ENCODE peak calls at places on chromosomes 1 and 21, in five cellular contexts. One of them, this sample, is unnamed.
A peak's percentile ranks its signal among the peaks of the same experiment; 100 is the strongest.

GRCh38 chr21:29196021-29196663 is 65.7 kb downstream of the MAP3K7CL start:
- DNase-seq in cardiac fibroblast: peak; percentile 93
- DNase-seq in brain microvascular endothelial cell: peak; percentile 95
- DNase-seq in right lobe of liver: no peak
- DNase-seq in OCI-LY7: peak; percentile 55
- DNase-seq in this sample: peak; percentile 92

GRCh38 chr1:246897302-246897701 is 34.4 kb downstream of the AHCTF1 start:
- DNase-seq in cardiac fibroblast: no peak
- DNase-seq in brain microvascular endothelial cell: no peak
- DNase-seq in right lobe of liver: no peak
- DNase-seq in OCI-LY7: no peak
- DNase-seq in this sample: no peak

GRCh38 chr1:63653971-63654370 is 60.8 kb downstream of the PGM1 start:
- DNase-seq in cardiac fibroblast: no peak
- DNase-seq in brain microvascular endothelial cell: no peak
- DNase-seq in right lobe of liver: no peak
- DNase-seq in OCI-LY7: no peak
- DNase-seq in this sample: no peak

GRCh38 chr1:199685369-199685768 is 342.1 kb upstream of the NR5A2 start:
- DNase-seq in cardiac fibroblast: peak; percentile 59
- DNase-seq in brain microvascular endothelial cell: peak; percentile 31
- DNase-seq in right lobe of liver: no peak
- DNase-seq in OCI-LY7: no peak
- DNase-seq in this sample: peak; percentile 27

GRCh38 chr1:35369922-35370671 is 101.6 kb downstream of the ZMYM4 start:
- DNase-seq in cardiac fibroblast: peak; percentile 88
- DNase-seq in brain microvascular endothelial cell: peak; percentile 68
- DNase-seq in right lobe of liver: no peak
- DNase-seq in OCI-LY7: peak; percentile 20
- DNase-seq in this sample: no peak

GRCh38 chr1:20439282-20439681 is 46.7 kb downstream of the CAMK2N1 start:
- DNase-seq in cardiac fibroblast: peak; percentile 55
- DNase-seq in brain microvascular endothelial cell: peak; percentile 30
- DNase-seq in right lobe of liver: no peak
- DNase-seq in OCI-LY7: no peak
- DNase-seq in this sample: no peak

GRCh38 chr1:85584923-85585322 is 4.4 kb downstream of the CCN1 start:
- DNase-seq in cardiac fibroblast: peak; percentile 80
- DNase-seq in brain microvascular endothelial cell: no peak
- DNase-seq in right lobe of liver: no peak
- DNase-seq in OCI-LY7: no peak
- DNase-seq in this sample: no peak

GRCh38 chr1:152179566-152179965 is 20.5 kb upstream of the RPTN start:
- DNase-seq in cardiac fibroblast: peak; percentile 5
- DNase-seq in brain microvascular endothelial cell: no peak
- DNase-seq in right lobe of liver: no peak
- DNase-seq in OCI-LY7: no peak
- DNase-seq in this sample: no peak

GRCh38 chr21:18023099-18023498 is 203.9 kb upstream of the C21orf91 start:
- DNase-seq in cardiac fibroblast: no peak
- DNase-seq in brain microvascular endothelial cell: no peak
- DNase-seq in right lobe of liver: no peak
- DNase-seq in OCI-LY7: no peak
- DNase-seq in this sample: no peak

GRCh38 chr1:19613075-19613748 is 30.9 kb upstream of the NBL1 start:
- DNase-seq in cardiac fibroblast: no peak
- DNase-seq in brain microvascular endothelial cell: no peak
- DNase-seq in right lobe of liver: no peak
- DNase-seq in OCI-LY7: no peak
- DNase-seq in this sample: no peak

GRCh38 chr21:35252831-35253230 is 203.7 kb upstream of the RUNX1 start:
- DNase-seq in cardiac fibroblast: no peak
- DNase-seq in brain microvascular endothelial cell: no peak
- DNase-seq in right lobe of liver: no peak
- DNase-seq in OCI-LY7: no peak
- DNase-seq in this sample: no peak

GRCh38 chr21:16633851-16634521 is 878.9 kb upstream of the CXADR start:
- DNase-seq in cardiac fibroblast: peak; percentile 81
- DNase-seq in brain microvascular endothelial cell: no peak
- DNase-seq in right lobe of liver: no peak
- DNase-seq in OCI-LY7: no peak
- DNase-seq in this sample: no peak

GRCh38 chr21:15978158-15978805 is 248.5 kb downstream of the USP25 start:
- DNase-seq in cardiac fibroblast: peak; percentile 16
- DNase-seq in brain microvascular endothelial cell: no peak
- DNase-seq in right lobe of liver: no peak
- DNase-seq in OCI-LY7: no peak
- DNase-seq in this sample: no peak

GRCh38 chr1:9651565-9652378 is at the start of gene PIK3CD:
- DNase-seq in cardiac fibroblast: peak; percentile 27
- DNase-seq in brain microvascular endothelial cell: peak; percentile 8
- DNase-seq in right lobe of liver: peak; percentile 60
- DNase-seq in OCI-LY7: peak; percentile 64
- DNase-seq in this sample: no peak

GRCh38 chr1:162617513-162617912 is 14.8 kb upstream of the DDR2 start:
- DNase-seq in cardiac fibroblast: no peak
- DNase-seq in brain microvascular endothelial cell: no peak
- DNase-seq in right lobe of liver: no peak
- DNase-seq in OCI-LY7: no peak
- DNase-seq in this sample: no peak

GRCh38 chr21:17513214-17514123 is 626 bp downstream of the CXADR start:
- DNase-seq in cardiac fibroblast: peak; percentile 36
- DNase-seq in brain microvascular endothelial cell: peak; percentile 20
- DNase-seq in right lobe of liver: peak; percentile 67
- DNase-seq in OCI-LY7: peak; percentile 57
- DNase-seq in this sample: no peak

GRCh38 chr1:201882665-201883132 is 6.0 kb upstream of the SHISA4 start:
- DNase-seq in cardiac fibroblast: no peak
- DNase-seq in brain microvascular endothelial cell: peak; percentile 60
- DNase-seq in right lobe of liver: no peak
- DNase-seq in OCI-LY7: peak; percentile 35
- DNase-seq in this sample: no peak

GRCh38 chr21:46437511-46437910 is 21.2 kb upstream of the DIP2A start:
- DNase-seq in cardiac fibroblast: no peak
- DNase-seq in brain microvascular endothelial cell: no peak
- DNase-seq in right lobe of liver: no peak
- DNase-seq in OCI-LY7: no peak
- DNase-seq in this sample: no peak

GRCh38 chr1:78370356-78370755 is 120.4 kb upstream of the PTGFR start:
- DNase-seq in cardiac fibroblast: peak; percentile 51
- DNase-seq in brain microvascular endothelial cell: peak; percentile 58
- DNase-seq in right lobe of liver: no peak
- DNase-seq in OCI-LY7: no peak
- DNase-seq in this sample: peak; percentile 26

GRCh38 chr1:42981871-42982270 is 23.2 kb upstream of the SLC2A1 start:
- DNase-seq in cardiac fibroblast: no peak
- DNase-seq in brain microvascular endothelial cell: peak; percentile 56
- DNase-seq in right lobe of liver: no peak
- DNase-seq in OCI-LY7: no peak
- DNase-seq in this sample: no peak

GRCh38 chr1:56535949-56536348 is 43.4 kb downstream of the PLPP3 start:
- DNase-seq in cardiac fibroblast: no peak
- DNase-seq in brain microvascular endothelial cell: no peak
- DNase-seq in right lobe of liver: no peak
- DNase-seq in OCI-LY7: no peak
- DNase-seq in this sample: no peak

GRCh38 chr1:186152227-186152944 is 222.7 kb downstream of the TPR start:
- DNase-seq in cardiac fibroblast: peak; percentile 62
- DNase-seq in brain microvascular endothelial cell: peak; percentile 83
- DNase-seq in right lobe of liver: no peak
- DNase-seq in OCI-LY7: no peak
- DNase-seq in this sample: no peak

GRCh38 chr1:214143015-214143775 is 137.8 kb upstream of the SMYD2 start:
- DNase-seq in cardiac fibroblast: no peak
- DNase-seq in brain microvascular endothelial cell: no peak
- DNase-seq in right lobe of liver: no peak
- DNase-seq in OCI-LY7: no peak
- DNase-seq in this sample: no peak

GRCh38 chr1:230268371-230269170 is 157.6 kb downstream of the PGBD5 start:
- DNase-seq in cardiac fibroblast: peak; percentile 87
- DNase-seq in brain microvascular endothelial cell: peak; percentile 59
- DNase-seq in right lobe of liver: no peak
- DNase-seq in OCI-LY7: no peak
- DNase-seq in this sample: no peak

GRCh38 chr21:28893687-28894086 is 99.0 kb downstream of the LTN1 start:
- DNase-seq in cardiac fibroblast: no peak
- DNase-seq in brain microvascular endothelial cell: no peak
- DNase-seq in right lobe of liver: no peak
- DNase-seq in OCI-LY7: no peak
- DNase-seq in this sample: no peak

GRCh38 chr1:203152158-203153034 is 23.2 kb downstream of the MYBPH start:
- DNase-seq in cardiac fibroblast: peak; percentile 35
- DNase-seq in brain microvascular endothelial cell: no peak
- DNase-seq in right lobe of liver: no peak
- DNase-seq in OCI-LY7: no peak
- DNase-seq in this sample: peak; percentile 86

GRCh38 chr1:70685300-70686286 is 274.5 kb downstream of the CTH start:
- DNase-seq in cardiac fibroblast: peak; percentile 75
- DNase-seq in brain microvascular endothelial cell: peak; percentile 39
- DNase-seq in right lobe of liver: peak; percentile 53
- DNase-seq in OCI-LY7: peak; percentile 59
- DNase-seq in this sample: peak; percentile 39

GRCh38 chr1:199811163-199811562 is 216.3 kb upstream of the NR5A2 start:
- DNase-seq in cardiac fibroblast: no peak
- DNase-seq in brain microvascular endothelial cell: no peak
- DNase-seq in right lobe of liver: no peak
- DNase-seq in OCI-LY7: no peak
- DNase-seq in this sample: no peak

GRCh38 chr1:234926574-234927311 is 201.9 kb downstream of the TOMM20 start:
- DNase-seq in cardiac fibroblast: no peak
- DNase-seq in brain microvascular endothelial cell: no peak
- DNase-seq in right lobe of liver: no peak
- DNase-seq in OCI-LY7: peak; percentile 64
- DNase-seq in this sample: no peak

GRCh38 chr1:147534386-147534785 is 6.9 kb upstream of the BCL9 start:
- DNase-seq in cardiac fibroblast: no peak
- DNase-seq in brain microvascular endothelial cell: no peak
- DNase-seq in right lobe of liver: no peak
- DNase-seq in OCI-LY7: peak; percentile 10
- DNase-seq in this sample: no peak

GRCh38 chr1:78340006-78340405 is 150.8 kb upstream of the PTGFR start:
- DNase-seq in cardiac fibroblast: peak; percentile 59
- DNase-seq in brain microvascular endothelial cell: peak; percentile 71
- DNase-seq in right lobe of liver: no peak
- DNase-seq in OCI-LY7: no peak
- DNase-seq in this sample: peak; percentile 22

GRCh38 chr1:235008239-235008638 is 120.4 kb downstream of the TOMM20 start:
- DNase-seq in cardiac fibroblast: peak; percentile 27
- DNase-seq in brain microvascular endothelial cell: no peak
- DNase-seq in right lobe of liver: no peak
- DNase-seq in OCI-LY7: no peak
- DNase-seq in this sample: no peak

GRCh38 chr1:16047791-16048475 is 4.4 kb downstream of the CLCNKB start:
- DNase-seq in cardiac fibroblast: no peak
- DNase-seq in brain microvascular endothelial cell: no peak
- DNase-seq in right lobe of liver: no peak
- DNase-seq in OCI-LY7: no peak
- DNase-seq in this sample: no peak
- H3K4me3 ChIP-seq in cardiac fibroblast: no peak overlapping the region
- H3K4me3 ChIP-seq in brain microvascular endothelial cell: no peak overlapping the region
- H3K4me3 ChIP-seq in right lobe of liver: no peak overlapping the region
- H3K4me3 ChIP-seq in OCI-LY7: no peak overlapping the region
- H3K4me3 ChIP-seq in this sample: no peak overlapping the region

GRCh38 chr1:169117014-169117413 is 10.5 kb downstream of the ATP1B1 start:
- DNase-seq in cardiac fibroblast: no peak
- DNase-seq in brain microvascular endothelial cell: no peak
- DNase-seq in right lobe of liver: no peak
- DNase-seq in OCI-LY7: no peak
- DNase-seq in this sample: no peak
- H3K4me3 ChIP-seq in cardiac fibroblast: no peak overlapping the region
- H3K4me3 ChIP-seq in brain microvascular endothelial cell: no peak overlapping the region
- H3K4me3 ChIP-seq in right lobe of liver: no peak overlapping the region
- H3K4me3 ChIP-seq in OCI-LY7: no peak overlapping the region
- H3K4me3 ChIP-seq in this sample: no peak overlapping the region

DNA sequence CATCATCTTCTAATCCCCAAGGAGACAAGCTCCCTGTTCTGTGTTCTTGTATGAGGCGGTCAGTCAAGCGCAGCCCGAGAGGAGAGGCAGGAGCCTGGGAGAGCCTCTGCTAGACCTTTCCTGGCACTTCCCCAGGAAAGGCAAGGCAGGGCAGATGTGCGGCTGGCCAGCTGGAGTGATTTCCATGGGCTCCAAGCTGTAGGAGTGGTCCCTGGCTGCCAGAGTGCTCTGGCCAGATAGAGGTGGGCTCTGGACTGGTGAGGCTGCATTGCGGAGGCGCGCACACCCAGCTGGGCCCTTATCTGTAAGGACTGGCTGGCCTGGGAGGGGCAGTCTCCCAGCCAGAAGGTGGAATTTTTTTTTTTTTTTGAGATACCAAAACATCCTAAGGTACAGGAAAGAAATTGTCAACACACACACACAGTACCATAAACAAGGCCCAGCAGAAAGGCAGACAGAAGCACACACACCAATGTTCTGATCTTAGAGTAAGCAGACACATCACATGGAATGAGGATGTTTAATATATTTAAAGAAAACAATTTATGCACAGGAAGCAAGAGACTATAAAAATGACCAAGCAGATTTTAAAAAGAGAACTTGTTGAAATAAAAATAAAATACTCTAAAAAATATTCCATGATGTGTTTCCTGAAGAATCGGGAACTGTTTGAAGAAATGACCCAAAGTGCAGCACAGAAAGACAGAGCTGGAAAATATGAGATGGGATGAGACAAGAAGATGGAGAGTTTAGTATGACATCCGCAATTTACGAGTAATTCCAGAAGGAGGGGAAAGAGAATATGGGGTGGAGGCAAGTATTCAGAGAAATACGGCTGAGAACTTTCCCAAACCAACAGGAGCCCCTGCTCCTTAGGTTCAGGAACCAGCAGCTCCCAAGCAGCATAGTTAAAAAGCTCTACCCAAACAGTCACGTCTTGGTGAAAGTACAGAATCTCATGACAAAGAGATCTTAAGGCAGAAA is 13.4 kb downstream of the IBA57 start:
- DNase-seq in cardiac fibroblast: no peak
- DNase-seq in brain microvascular endothelial cell: no peak
- DNase-seq in right lobe of liver: no peak
- DNase-seq in OCI-LY7: no peak
- DNase-seq in this sample: no peak
- H3K4me3 ChIP-seq in cardiac fibroblast: no peak overlapping the region
- H3K4me3 ChIP-seq in brain microvascular endothelial cell: no peak overlapping the region
- H3K4me3 ChIP-seq in right lobe of liver: no peak overlapping the region
- H3K4me3 ChIP-seq in OCI-LY7: no peak overlapping the region
- H3K4me3 ChIP-seq in this sample: no peak overlapping the region

GRCh38 chr1:165352109-165352441 is 4.4 kb downstream of the LMX1A start:
- DNase-seq in cardiac fibroblast: no peak
- DNase-seq in brain microvascular endothelial cell: no peak
- DNase-seq in right lobe of liver: no peak
- DNase-seq in OCI-LY7: no peak
- DNase-seq in this sample: no peak

GRCh38 chr1:165354739-165355138 is 1.8 kb downstream of the LMX1A start:
- DNase-seq in cardiac fibroblast: no peak
- DNase-seq in brain microvascular endothelial cell: no peak
- DNase-seq in right lobe of liver: no peak
- DNase-seq in OCI-LY7: no peak
- DNase-seq in this sample: no peak

GRCh38 chr1:165355221-165355976 is 1.1 kb downstream of the LMX1A start:
- DNase-seq in cardiac fibroblast: no peak
- DNase-seq in brain microvascular endothelial cell: no peak
- DNase-seq in right lobe of liver: no peak
- DNase-seq in OCI-LY7: no peak
- DNase-seq in this sample: no peak

GRCh38 chr1:165352442-165353293 is 3.8 kb downstream of the LMX1A start:
- DNase-seq in cardiac fibroblast: no peak
- DNase-seq in brain microvascular endothelial cell: no peak
- DNase-seq in right lobe of liver: no peak
- DNase-seq in OCI-LY7: no peak
- DNase-seq in this sample: no peak

GRCh38 chr1:165353731-165354671 is 2.5 kb downstream of the LMX1A start:
- DNase-seq in cardiac fibroblast: no peak
- DNase-seq in brain microvascular endothelial cell: no peak
- DNase-seq in right lobe of liver: no peak
- DNase-seq in OCI-LY7: no peak
- DNase-seq in this sample: no peak
- H3K4me3 ChIP-seq in cardiac fibroblast: no peak overlapping the region
- H3K4me3 ChIP-seq in brain microvascular endothelial cell: no peak overlapping the region
- H3K4me3 ChIP-seq in right lobe of liver: no peak overlapping the region
- H3K4me3 ChIP-seq in OCI-LY7: no peak overlapping the region
- H3K4me3 ChIP-seq in this sample: no peak overlapping the region

This sample was measured in epithelial cell of proximal tubule.